ENCODE peak calls at places on chromosomes 6 and 20, in seven cellular contexts. S, J, D, C, R, W and L are unnamed samples.

GRCh38 chr6:17361013-17361412 is 32.4 kb upstream of the CAP2 start:
- DNase-seq in D (no peak), S (no peak), J (no peak), W (no peak), C (no peak), R (no peak), L (no peak)

GRCh38 chr6:137698636-137699035 is 168.4 kb upstream of the TNFAIP3 start:
- DNase-seq in W (no peak), C (no peak), R (no peak), J (no peak), D (no peak), S (no peak), L (no peak)

GRCh38 chr6:35590622-35591066 is 77.9 kb upstream of the TULP1 start:
- DNase-seq in W (no peak), J (no peak), R (peak; percentile 81), D (no peak), S (no peak), C (no peak), L (no peak)

GRCh38 chr6:12844284-12845223 is 128.0 kb downstream of the PHACTR1 start:
- DNase-seq in C (peak; percentile 3), J (no peak), D (peak; percentile 43), W (peak; percentile 63), S (peak; percentile 24), R (peak; percentile 41), L (no peak)

GRCh38 chr20:56091635-56092180 is 86.4 kb upstream of the CBLN4 start:
- DNase-seq in D (no peak), R (no peak), C (no peak), S (no peak), W (no peak), J (no peak), L (no peak)

GRCh38 chr6:49003348-49003747 is 459.7 kb downstream of the MMUT start:
- DNase-seq in R (no peak), D (peak; percentile 39), S (no peak), J (no peak), C (peak; percentile 4), W (no peak), L (no peak)

GRCh38 chr6:15065603-15066002 is 180.3 kb upstream of the JARID2 start:
- DNase-seq in W (no peak), C (no peak), S (no peak), J (no peak), R (no peak), D (no peak), L (no peak)

GRCh38 chr6:37535701-37536461 is 36.2 kb upstream of the CCDC167 start:
- DNase-seq in W (no peak), D (peak; percentile 40), S (no peak), C (peak; percentile 52), R (no peak), J (no peak), L (no peak)

GRCh38 chr6:54802775-54803631 is 43.6 kb upstream of the FAM83B start:
- DNase-seq in W (peak; percentile 21), S (no peak), C (no peak), R (peak; percentile 36), J (no peak), D (no peak), L (no peak)

GRCh38 chr6:128723667-128724066 is 159.3 kb upstream of the LAMA2 start:
- DNase-seq in D (no peak), R (no peak), J (no peak), W (no peak), S (no peak), C (no peak), L (no peak)

GRCh38 chr6:134196568-134197301 is 121.2 kb downstream of the SGK1 start:
- DNase-seq in C (no peak), D (no peak), S (no peak), W (no peak), J (no peak), R (no peak), L (no peak)

GRCh38 chr6:129031051-129031599 is 148.2 kb downstream of the LAMA2 start:
- DNase-seq in D (no peak), R (peak; percentile 61), S (no peak), W (peak; percentile 38), J (no peak), C (no peak), L (no peak)

GRCh38 chr20:52090036-52090435 is 101.5 kb downstream of the ZFP64 start:
- DNase-seq in D (no peak), C (no peak), R (no peak), J (no peak), S (no peak), W (no peak), L (no peak)

GRCh38 chr20:24060851-24061590 is 72.4 kb upstream of the GGTLC1 start:
- DNase-seq in R (no peak), D (no peak), W (no peak), C (no peak), J (no peak), S (no peak), L (no peak)

GRCh38 chr6:156991971-156992370 is 214.8 kb downstream of the ARID1B start:
- DNase-seq in D (no peak), S (no peak), C (no peak), J (no peak), W (no peak), R (no peak), L (no peak)

GRCh38 chr20:51804754-51805153 is 2.4 kb upstream of the SALL4 start:
- DNase-seq in C (no peak), W (no peak), J (no peak), D (no peak), R (no peak), S (no peak), L (no peak)

GRCh38 chr6:137241481-137242011 is 22.4 kb upstream of the IFNGR1 start:
- DNase-seq in J (no peak), C (no peak), W (peak; percentile 13), S (no peak), D (no peak), R (peak; percentile 56), L (no peak)

GRCh38 chr6:158211273-158212055 is 43.3 kb downstream of the GTF2H5 start:
- DNase-seq in D (no peak), C (no peak), W (no peak), S (no peak), R (peak; percentile 39), J (no peak), L (no peak)

GRCh38 chr6:26483727-26484126 is 16.4 kb upstream of the BTN1A1 start:
- DNase-seq in J (no peak), S (no peak), W (no peak), R (no peak), C (no peak), D (no peak), L (no peak)